ENCODE peak calls at places on chromosomes 12 and 14, in eight cellular contexts. E, U, I, X, H, F, J and D are unnamed samples.
A peak's percentile ranks its signal among the peaks of the same experiment; 100 is the strongest.

GRCh38 chr12:24901975-24902461 is 46.9 kb downstream of the BCAT1 start:
- DNase-seq in X (no peak), J (no peak), H (no peak), F (no peak), U (no peak), I (no peak), E (no peak), D (no peak)

GRCh38 chr12:43079481-43079880 is 472.5 kb downstream of the ADAMTS20 start:
- DNase-seq in E (no peak), U (no peak), I (no peak), F (no peak), H (no peak), X (no peak), J (no peak), D (no peak)

GRCh38 chr12:120238224-120238616 is 27.3 kb downstream of the PXN start:
- DNase-seq in J (no peak), H (no peak), F (no peak), E (no peak), I (no peak), X (no peak), U (no peak), D (no peak)

GRCh38 chr12:115140981-115141380 is 457.0 kb upstream of the TBX3 start:
- DNase-seq in H (no peak), X (no peak), E (no peak), I (no peak), J (no peak), U (no peak), F (no peak), D (no peak)

GRCh38 chr12:128818065-128819022 is 5.4 kb downstream of the SLC15A4 start:
- DNase-seq in I (no peak), X (peak; percentile 72), U (no peak), F (no peak), J (no peak), H (no peak), E (no peak), D (no peak)

GRCh38 chr12:52751795-52752194 is 25.4 kb downstream of the KRT76 start:
- DNase-seq in U (no peak), F (no peak), X (no peak), H (no peak), I (no peak), E (no peak), J (no peak), D (no peak)

GRCh38 chr14:96592591-96593388 is 90.6 kb downstream of the PAPOLA start:
- DNase-seq in E (peak; percentile 49), U (no peak), X (peak; percentile 89), J (peak; percentile 43), I (no peak), H (no peak), F (no peak), D (peak; percentile 22)

GRCh38 chr12:43063642-43064041 is 474.1 kb upstream of the PRICKLE1 start:
- DNase-seq in F (no peak), X (peak; percentile 7), U (no peak), J (no peak), I (no peak), H (no peak), E (no peak), D (no peak)

GRCh38 chr12:117762143-117762542 is 206.6 kb downstream of the KSR2 start:
- DNase-seq in H (no peak), X (no peak), I (no peak), U (no peak), F (no peak), E (no peak), J (no peak), D (no peak)

GRCh38 chr12:21773263-21773741 is 1.2 kb downstream of the KCNJ8 start:
- DNase-seq in J (no peak), F (no peak), I (no peak), E (no peak), H (no peak), X (peak; percentile 5), U (peak; percentile 32), D (no peak)